ENCODE peak calls at places on chromosomes 6 and 20, in nine cellular contexts. J, W, O, K, N, D, S, C and M are unnamed samples.

GRCh38 chr6:66854014-66854413 is 1147.0 kb upstream of the EYS start:
- DNase-seq in J (no peak), W (no peak), O (no peak), K (no peak), N (no peak), D (no peak), S (no peak), C (no peak), M (no peak)

GRCh38 chr6:159865226-159865920 is 25.4 kb upstream of the MAS1 start:
- DNase-seq in J (no peak), W (no peak), O (no peak), K (no peak), N (no peak), D (no peak), S (no peak), C (no peak), M (no peak)

GRCh38 chr6:108361312-108361932 is 66.6 kb downstream of the AFG1L start:
- DNase-seq in J (no peak), W (no peak), O (no peak), K (no peak), N (no peak), D (no peak), S (no peak), C (no peak), M (no peak)

GRCh38 chr6:56840467-56841371 is 114.2 kb upstream of the BEND6 start:
- DNase-seq in J (no peak), W (peak; percentile 74), O (no peak), K (no peak), N (no peak), D (no peak), S (peak; percentile 51), C (peak; percentile 78), M (no peak)

GRCh38 chr6:135167617-135168016 is 13.5 kb upstream of the MYB start:
- DNase-seq in J (no peak), W (no peak), O (no peak), K (no peak), N (no peak), D (no peak), S (no peak), C (no peak), M (no peak)

GRCh38 chr20:404088-404487 is 4.0 kb upstream of the RBCK1 start:
- DNase-seq in J (no peak), W (no peak), O (no peak), K (no peak), N (no peak), D (no peak), S (no peak), C (no peak), M (no peak)

GRCh38 chr6:34132486-34133185 is 13.3 kb downstream of the GRM4 start:
- DNase-seq in J (peak; percentile 33), W (peak; percentile 18), O (peak; percentile 47), K (no peak), N (peak; percentile 39), D (peak; percentile 79), S (peak; percentile 32), C (peak; percentile 57), M (peak; percentile 92)

GRCh38 chr6:165744515-165745228 is 81.6 kb upstream of the PDE10A start:
- DNase-seq in J (no peak), W (peak; percentile 7), O (no peak), K (no peak), N (no peak), D (no peak), S (no peak), C (no peak), M (no peak)

GRCh38 chr6:2947424-2947823 is 23.9 kb downstream of the SERPINB6 start:
- DNase-seq in J (no peak), W (no peak), O (no peak), K (no peak), N (no peak), D (no peak), S (no peak), C (no peak), M (no peak)

GRCh38 chr6:128064540-128064895 is 163.7 kb upstream of the THEMIS start:
- DNase-seq in J (no peak), W (peak; percentile 11), O (no peak), K (no peak), N (no peak), D (no peak), S (no peak), C (no peak), M (no peak)

GRCh38 chr6:38150681-38151296 is 331.3 kb downstream of the ZFAND3 start:
- DNase-seq in J (no peak), W (no peak), O (no peak), K (no peak), N (no peak), D (no peak), S (no peak), C (no peak), M (no peak)

GRCh38 chr6:157650261-157650640 is 172.8 kb upstream of the SNX9 start:
- DNase-seq in J (no peak), W (no peak), O (peak; percentile 67), K (no peak), N (no peak), D (no peak), S (no peak), C (no peak), M (no peak)

GRCh38 chr20:2150660-2151059 is 49.0 kb downstream of the STK35 start:
- DNase-seq in J (no peak), W (no peak), O (peak; percentile 9), K (no peak), N (no peak), D (no peak), S (no peak), C (peak; percentile 45), M (no peak)

GRCh38 chr6:84546427-84546914 is 217.9 kb downstream of the TBX18 start:
- DNase-seq in J (no peak), W (peak; percentile 16), O (no peak), K (no peak), N (peak; percentile 12), D (no peak), S (no peak), C (peak; percentile 7), M (peak; percentile 29)

GRCh38 chr6:89597372-89597771 is 41.2 kb downstream of the LYRM2 start:
- DNase-seq in J (no peak), W (no peak), O (no peak), K (no peak), N (no peak), D (no peak), S (no peak), C (no peak), M (no peak)

DNA sequence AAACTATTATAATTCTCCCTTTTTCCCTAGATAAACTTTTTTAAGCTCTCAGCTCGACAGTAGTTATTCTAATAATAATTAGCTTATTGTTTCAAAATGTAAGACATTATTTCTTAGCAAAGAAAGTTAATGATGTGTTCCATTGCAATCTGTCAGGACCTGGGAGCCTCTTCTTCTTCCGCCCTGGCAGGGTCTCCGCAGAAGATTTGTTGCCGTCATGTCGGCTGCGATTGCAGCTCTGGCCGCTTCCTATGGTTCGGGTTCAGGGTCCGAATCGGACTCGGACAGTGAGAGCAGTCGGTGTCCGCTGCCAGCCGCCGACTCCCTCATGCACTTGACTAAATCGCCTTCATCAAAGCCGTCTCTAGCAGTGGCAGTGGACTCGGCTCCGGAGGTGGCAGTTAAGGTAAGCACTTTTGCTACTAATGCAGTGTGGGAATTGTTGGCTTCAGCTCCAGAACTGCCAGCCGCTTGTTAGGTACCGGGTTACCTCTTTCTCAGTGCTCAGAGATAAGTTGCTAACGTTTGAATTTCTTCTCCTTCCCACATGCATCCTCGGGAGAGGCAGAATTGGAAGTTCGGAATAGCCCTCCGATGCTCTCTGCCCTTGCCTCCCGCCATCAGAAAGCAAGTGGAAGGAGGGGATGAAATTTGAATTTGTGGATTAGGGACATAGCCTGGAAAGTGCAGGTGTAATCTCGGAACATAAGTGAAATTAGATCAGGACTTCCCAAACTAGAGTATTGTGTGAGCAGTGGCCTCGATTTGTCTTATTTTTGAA is at the start of gene CDC40:
- DNase-seq in J (peak; percentile 64), W (no peak), O (peak; percentile 68), K (no peak), N (peak; percentile 68), D (peak; percentile 43), S (no peak), C (no peak), M (peak; percentile 67)
- TF ChIP-seq CTCF in J (no peak), W (no peak), O (no peak), K (no peak), N (no peak), D (no peak), S (no peak), C (no peak), M (no peak)

DNA sequence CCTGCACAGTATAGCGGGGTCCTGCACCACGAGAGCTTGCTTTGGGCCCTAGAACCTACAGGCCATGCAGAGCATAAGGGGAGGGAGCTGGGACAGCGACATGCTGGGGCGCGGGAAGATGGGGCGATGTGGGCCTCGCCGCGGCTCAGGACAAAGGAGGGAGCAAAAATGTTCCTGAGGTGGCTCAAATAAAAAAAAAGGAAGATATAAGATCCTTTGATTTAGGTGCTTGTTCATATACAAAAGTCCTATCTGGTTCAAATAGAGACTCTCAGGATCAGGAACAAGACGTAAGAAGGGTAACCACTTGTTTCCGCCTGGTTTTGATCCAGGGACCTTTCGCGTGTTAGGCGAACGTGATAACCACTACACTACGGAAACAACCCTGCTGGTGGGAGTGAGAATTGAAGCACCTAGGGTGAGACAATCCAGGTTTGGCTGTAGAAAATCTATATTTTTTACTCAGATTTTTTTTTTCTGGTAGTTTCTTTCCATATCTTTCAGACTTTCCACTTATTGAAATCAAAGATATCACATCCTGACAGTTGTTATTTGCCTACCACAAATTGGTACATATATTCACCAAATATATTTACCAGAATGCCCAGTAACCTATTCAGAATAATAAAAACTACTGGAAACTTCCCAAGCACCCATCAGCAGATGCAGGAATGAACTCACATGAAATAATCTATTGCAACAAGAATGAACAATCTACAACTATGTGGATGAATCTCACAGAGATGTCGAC is 177.9 kb upstream of the ZNF184 start:
- DNase-seq in J (no peak), W (peak; percentile 49), O (no peak), K (no peak), N (peak; percentile 71), D (peak; percentile 78), S (peak; percentile 88), C (peak; percentile 82), M (peak; percentile 79)
- TF ChIP-seq CTCF in J (no peak), W (peak; percentile 28), O (no peak), K (peak; percentile 25), N (peak; percentile 46), D (peak; percentile 56), S (no peak), C (peak; percentile 64), M (peak; percentile 48)

DNA sequence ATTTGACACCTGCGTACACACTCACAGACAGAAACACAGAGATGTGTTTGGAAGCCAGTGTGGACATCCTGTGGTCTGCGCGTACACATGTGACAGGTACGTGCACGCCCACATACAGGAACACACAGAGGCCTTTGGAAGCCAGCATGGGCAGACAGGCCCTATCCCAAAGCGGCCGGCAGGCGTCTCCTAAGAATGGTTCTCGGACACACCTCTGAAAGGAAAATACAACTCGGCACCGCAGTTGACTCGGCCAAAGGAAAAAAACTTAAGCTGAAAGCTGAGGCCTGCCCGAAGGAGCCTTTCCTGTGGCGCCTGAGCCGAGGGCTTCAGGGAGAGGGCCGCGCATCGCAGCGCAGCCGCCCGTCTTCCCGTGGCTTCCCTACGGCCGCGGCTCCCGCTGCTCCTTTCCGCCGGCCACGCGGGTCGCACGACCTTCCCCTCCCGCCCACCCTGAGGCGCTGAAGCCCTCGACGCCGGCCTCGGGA is 1.4 kb upstream of the CEP43 start:
- DNase-seq in J (peak; percentile 30), W (peak; percentile 65), O (peak; percentile 57), K (peak; percentile 32), N (peak; percentile 77), D (peak; percentile 69), S (peak; percentile 79), C (peak; percentile 92), M (no peak)
- TF ChIP-seq CTCF in J (no peak), W (peak; percentile 70), O (peak; percentile 42), K (peak; percentile 65), N (peak; percentile 67), D (peak; percentile 48), S (peak; percentile 27), C (peak; percentile 66), M (peak; percentile 21)

GRCh38 chr6:29887330-29887818 is 55.0 kb upstream of the HLA-A start:
- DNase-seq in J (peak; percentile 22), W (peak; percentile 38), O (peak; percentile 51), K (no peak), N (no peak), D (no peak), S (no peak), C (peak; percentile 33), M (no peak)
- TF ChIP-seq CTCF in J (no peak), W (no peak), O (no peak), K (no peak), N (no peak), D (no peak), S (no peak), C (no peak), M (no peak)